ENCODE peak calls at places on chromosomes 12 and 14, in four cellular contexts. K is activated B cell treated with CpG ODN at 0.5 μM for 24 hours, G is iPS-NIHi11, U is pancreas. I is an unnamed sample.

GRCh38 chr14:57512221-57512620 is 18.6 kb upstream of the CCDC198 start:
- DNase-seq in G (no peak), K (no peak), U (no peak), I (no peak)

GRCh38 chr14:22159049-22159448 is 430.0 kb downstream of the DAD1 start:
- DNase-seq in G (peak; percentile 22), K (no peak), U (no peak), I (no peak)

GRCh38 chr12:18470251-18470650 is 208.9 kb downstream of the PIK3C2G start:
- DNase-seq in K (no peak), G (no peak), U (no peak), I (no peak)

GRCh38 chr12:109558374-109559199 is 14.7 kb downstream of the MMAB start:
- DNase-seq in K (no peak), U (no peak), G (no peak), I (no peak)

GRCh38 chr14:79404874-79405273 is 806.4 kb downstream of the DIO2 start:
- DNase-seq in G (no peak), U (no peak), K (no peak), I (no peak)

GRCh38 chr14:24911324-24912095 is 138.4 kb downstream of the STXBP6 start:
- DNase-seq in U (no peak), K (no peak), G (no peak), I (no peak)

GRCh38 chr14:99296517-99296916 is 24.5 kb upstream of the BCL11B start:
- DNase-seq in U (no peak), K (no peak), G (no peak), I (no peak)

GRCh38 chr12:2396448-2396871 is 343.7 kb downstream of the CACNA1C start:
- DNase-seq in U (no peak), K (no peak), G (no peak), I (no peak)

GRCh38 chr12:57627504-57628279 is 5.3 kb downstream of the B4GALNT1 start:
- DNase-seq in K (peak; percentile 31), U (no peak), G (peak; percentile 44), I (peak; percentile 56)